ENCODE peak calls at places on chromosomes 2 and 18, in six cellular contexts. R is GM12878, S is H1, X is NT2/D1, G is K562, A is HCT116. D is an unnamed sample.

GRCh38 chr2:69589973-69590652 is 53.4 kb downstream of the AAK1 start:
- DNase-seq in A (no peak), R (no peak), G (peak), X (no peak), S (no peak), D (no peak)

GRCh38 chr2:196431957-196432356 is 207.6 kb upstream of the CCDC150 start:
- DNase-seq in R (no peak), X (peak), A (peak), S (no peak), G (no peak), D (peak)

GRCh38 chr18:79962835-79963657 is 1.4 kb upstream of the HSBP1L1 start:
- DNase-seq in R (peak), G (no peak), S (no peak), X (no peak), A (no peak), D (no peak)

GRCh38 chr18:45560870-45561269 is 54.4 kb upstream of the SLC14A2 start:
- DNase-seq in R (no peak), X (no peak), G (no peak), S (no peak), A (no peak), D (no peak)

GRCh38 chr18:24118750-24119577 is 19.9 kb upstream of the CABYR start:
- DNase-seq in S (peak), R (peak), G (peak), A (peak), X (peak), D (peak)

GRCh38 chr2:161123531-161124030 is 36.6 kb upstream of the TANK start:
- DNase-seq in G (no peak), A (peak), S (no peak), R (no peak), X (no peak), D (no peak)

GRCh38 chr18:8762968-8763367 is 57.6 kb downstream of the MTCL1 start:
- DNase-seq in R (no peak), A (no peak), X (no peak), S (no peak), G (no peak), D (no peak)

GRCh38 chr2:109636290-109636675 is 22.1 kb downstream of the SOWAHC start:
- DNase-seq in A (no peak), G (no peak), R (no peak), X (no peak), S (no peak), D (no peak)

GRCh38 chr18:10705786-10706185 is 180.0 kb downstream of the NAPG start:
- DNase-seq in A (no peak), X (no peak), G (no peak), S (no peak), R (no peak), D (peak)

GRCh38 chr2:221450280-221450679 is 121.8 kb downstream of the EPHA4 start:
- DNase-seq in G (no peak), A (no peak), R (no peak), S (no peak), X (no peak), D (no peak)

GRCh38 chr2:99572380-99572779 is 82.6 kb upstream of the REV1 start:
- DNase-seq in S (no peak), X (no peak), G (no peak), A (no peak), R (no peak), D (no peak)

GRCh38 chr2:31475692-31476091 is 61.1 kb upstream of the XDH start:
- DNase-seq in S (no peak), G (no peak), R (no peak), X (no peak), A (no peak), D (no peak)

GRCh38 chr2:73776869-73777519 is 2.9 kb downstream of the DUSP11 start:
- DNase-seq in R (no peak), A (no peak), G (no peak), S (no peak), X (no peak), D (no peak)

GRCh38 chr2:181470815-181471214 is 13.6 kb downstream of the ITGA4 start:
- DNase-seq in G (no peak), R (no peak), A (no peak), S (no peak), X (no peak), D (no peak)

GRCh38 chr2:110874565-110875383 is 142.4 kb downstream of the ACOXL start:
- DNase-seq in X (no peak), R (peak), G (no peak), S (no peak), A (no peak), D (no peak)

GRCh38 chr18:3867252-3867651 is 417.3 kb downstream of the TGIF1 start:
- DNase-seq in R (no peak), G (no peak), A (no peak), S (no peak), X (no peak), D (no peak)

GRCh38 chr2:17672583-17673317 is 80.9 kb downstream of the SMC6 start:
- DNase-seq in R (no peak), A (no peak), X (no peak), S (no peak), G (no peak), D (no peak)

GRCh38 chr2:219314804-219315468 is 5.7 kb upstream of the PTPRN start:
- DNase-seq in G (no peak), R (no peak), S (no peak), X (no peak), A (no peak), D (no peak)

DNA sequence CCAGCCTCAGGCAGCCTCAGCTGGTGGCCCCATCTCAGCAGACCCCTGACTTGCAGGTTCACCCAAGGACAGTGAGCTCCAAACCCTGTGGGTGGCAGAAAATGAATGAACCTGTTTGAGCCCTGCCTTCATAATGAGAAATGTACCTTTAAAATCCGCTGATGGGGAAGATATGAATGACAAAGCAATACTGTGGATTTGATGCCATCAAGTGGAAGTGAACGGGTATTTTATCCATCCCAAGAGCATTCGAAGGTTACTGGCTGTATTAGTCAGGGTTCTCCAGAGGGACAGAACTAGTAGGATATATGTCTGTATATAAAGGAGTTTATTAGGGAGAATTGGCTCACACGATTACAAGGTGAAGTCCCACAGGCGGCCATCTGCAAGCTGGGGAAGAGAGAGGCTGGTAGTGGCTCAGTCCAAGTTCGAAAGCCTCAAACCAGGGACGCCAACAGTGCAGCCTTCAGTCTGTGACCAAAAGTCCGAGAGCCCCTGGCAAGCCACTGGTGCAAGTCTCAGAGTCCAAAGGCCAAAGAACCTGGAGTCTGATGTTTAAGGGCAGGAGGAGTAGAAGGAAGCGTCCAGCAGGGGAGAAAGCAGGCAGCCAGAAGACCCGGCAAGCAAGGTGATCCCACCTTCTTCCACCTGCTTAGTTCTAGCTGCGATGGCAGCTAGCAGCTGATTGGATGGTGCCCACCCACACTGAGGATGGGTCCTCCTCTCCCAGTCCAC is 32.1 kb downstream of the TOGARAM2 start:
- DNase-seq in A (no peak), R (no peak), X (no peak), S (no peak), G (no peak), D (no peak)
- TF ChIP-seq ZNF274 in A (no peak), R (no peak), X (no peak), S (no peak), G (no peak), D (no peak)

GRCh38 chr18:35619941-35620340 is 38.4 kb downstream of the GALNT1 start:
- DNase-seq in S (no peak), G (no peak), R (no peak), A (no peak), X (no peak), D (no peak)

GRCh38 chr18:35618289-35618688 is 36.7 kb downstream of the GALNT1 start:
- DNase-seq in G (no peak), S (no peak), R (no peak), X (no peak), A (no peak), D (no peak)

GRCh38 chr18:35620765-35621164 is 39.2 kb downstream of the GALNT1 start:
- DNase-seq in R (no peak), X (no peak), A (no peak), S (no peak), G (no peak), D (no peak)

GRCh38 chr18:35618703-35619102 is 37.2 kb downstream of the GALNT1 start:
- DNase-seq in R (no peak), S (no peak), G (no peak), A (no peak), X (no peak), D (no peak)

GRCh38 chr18:35619468-35619867 is 37.9 kb downstream of the GALNT1 start:
- DNase-seq in S (no peak), X (no peak), G (no peak), A (no peak), R (no peak), D (no peak)
- TF ChIP-seq YY1 in S (no peak), X (no peak), G (no peak), A (no peak), R (no peak), D (no peak)

GRCh38 chr2:213152065-213152794 is 818 bp upstream of the IKZF2 start:
- DNase-seq in R (no peak), X (peak), S (no peak), G (peak), A (peak), D (peak)
- TF ChIP-seq ZNF274 in R (no peak), X (no peak), S (no peak), G (no peak), A (no peak), D (peak)

GRCh38 chr2:174752403-174753037 is 11.8 kb downstream of the CHRNA1 start:
- DNase-seq in R (peak), X (no peak), S (no peak), G (no peak), A (no peak), D (no peak)

GRCh38 chr2:174750923-174751441 is 13.3 kb downstream of the CHRNA1 start:
- DNase-seq in X (no peak), G (no peak), R (peak), S (no peak), A (no peak), D (no peak)

GRCh38 chr2:174745142-174745541 is 19.1 kb downstream of the CHRNA1 start:
- DNase-seq in R (no peak), S (no peak), X (no peak), G (no peak), A (no peak), D (no peak)

GRCh38 chr2:174749793-174750192 is 14.5 kb downstream of the CHRNA1 start:
- DNase-seq in X (no peak), R (no peak), S (no peak), G (no peak), A (no peak), D (no peak)

DNA sequence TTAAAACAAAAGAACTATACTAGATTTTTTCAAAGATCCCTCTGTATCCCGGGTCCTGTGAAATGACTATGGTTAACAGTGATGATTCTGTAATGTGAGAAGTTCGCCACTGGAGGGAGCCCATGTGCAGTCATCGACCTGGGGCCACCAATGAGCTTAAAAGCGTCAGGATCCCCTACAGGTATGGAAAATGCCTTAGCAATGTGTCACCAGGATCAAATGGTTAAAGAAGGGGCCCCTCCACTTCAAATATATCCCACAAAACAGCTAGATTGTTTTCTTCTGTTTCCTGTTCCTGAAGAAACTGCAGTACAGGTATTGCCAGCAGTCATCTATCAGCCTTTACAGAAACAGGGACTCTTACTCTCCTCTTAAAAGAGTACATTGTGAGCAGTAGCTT is 15.3 kb downstream of the CHRNA1 start:
- DNase-seq in A (peak), X (peak), R (no peak), G (peak), S (peak), D (peak)
- TF ChIP-seq YY1 in A (peak), X (no peak), R (peak), G (no peak), S (no peak), D (no peak)

DNA sequence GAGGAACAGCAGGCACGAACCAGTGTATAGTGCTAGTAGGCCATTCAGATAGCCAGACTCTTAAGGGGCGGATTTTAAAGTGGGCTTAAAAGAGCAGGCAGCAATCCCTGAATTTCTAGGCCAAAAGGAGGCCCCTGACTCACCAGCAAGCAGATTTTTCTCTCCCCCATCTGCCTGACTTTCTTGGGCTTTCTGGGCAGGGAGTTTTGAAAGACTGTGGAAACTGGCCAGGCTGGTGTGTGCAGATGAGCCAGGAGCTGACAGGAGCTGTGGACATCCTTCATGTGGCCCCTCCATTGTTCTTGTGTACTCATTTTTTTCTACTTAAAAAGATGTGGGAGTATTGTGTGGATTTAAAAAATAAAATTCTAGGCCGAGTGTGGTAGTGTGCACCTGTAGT is 59.0 kb downstream of the GLI2 start:
- DNase-seq in A (no peak), G (no peak), S (no peak), X (no peak), R (no peak), D (no peak)
- TF ChIP-seq ZNF274 in A (no peak), G (no peak), S (no peak), X (no peak), R (no peak), D (no peak)